ENCODE peak calls at places on chromosomes 5 and 9, in five cellular contexts. F is G401, S is A549, T is T-cell, E is GM12864. M is an unnamed sample.

GRCh38 chr5:141326088-141326854 is 4.0 kb upstream of the PCDHGA1 start:
- DNase-seq in T (peak; percentile 58), F (peak; percentile 85), E (peak; percentile 51), S (no peak), M (peak; percentile 59)

GRCh38 chr5:67510204-67510603 is 313.6 kb upstream of the CD180 start:
- DNase-seq in F (no peak), T (no peak), E (no peak), S (no peak), M (no peak)

GRCh38 chr9:69554945-69555344 is 117.2 kb downstream of the APBA1 start:
- DNase-seq in E (no peak), S (no peak), F (no peak), T (no peak), M (no peak)

GRCh38 chr5:411728-412127 is 31.2 kb upstream of the EXOC3 start:
- DNase-seq in S (no peak), F (no peak), E (no peak), T (no peak), M (no peak)

GRCh38 chr5:53027913-53028312 is 38.8 kb downstream of the ITGA2 start:
- DNase-seq in F (no peak), S (no peak), E (no peak), T (no peak), M (no peak)

GRCh38 chr5:73826761-73827450 is 200.9 kb downstream of the ARHGEF28 start:
- DNase-seq in F (no peak), E (no peak), S (peak; percentile 33), T (no peak), M (no peak)

GRCh38 chr9:98745470-98745869 is 36.7 kb upstream of the GABBR2 start:
- DNase-seq in F (peak; percentile 86), S (no peak), E (no peak), T (no peak), M (no peak)

GRCh38 chr5:108481355-108481931 is 99.5 kb upstream of the FBXL17 start:
- DNase-seq in F (peak; percentile 36), E (peak; percentile 47), S (no peak), T (no peak), M (no peak)

GRCh38 chr5:13643196-13643595 is 301.3 kb downstream of the DNAH5 start:
- DNase-seq in E (no peak), T (no peak), S (no peak), F (no peak), M (no peak)

GRCh38 chr9:114408646-114409045 is 20.9 kb upstream of the AKNA start:
- DNase-seq in E (no peak), F (no peak), S (no peak), T (no peak), M (no peak)

GRCh38 chr5:42828661-42829060 is 17.0 kb upstream of the SELENOP start:
- DNase-seq in E (no peak), T (no peak), S (no peak), F (no peak), M (no peak)

GRCh38 chr9:126860077-126860756 is at the start of gene ZBTB34:
- DNase-seq in E (no peak), T (peak; percentile 57), F (peak; percentile 30), S (peak; percentile 31), M (peak; percentile 73)

GRCh38 chr5:168315416-168315990 is 24.1 kb downstream of the WWC1 start:
- DNase-seq in F (no peak), S (no peak), T (no peak), E (no peak), M (no peak)

GRCh38 chr5:177336112-177336511 is 15.4 kb downstream of the LMAN2 start:
- DNase-seq in T (no peak), E (no peak), F (no peak), S (peak; percentile 62), M (no peak)

GRCh38 chr9:127865645-127866464 is 11.4 kb upstream of the ENG start:
- DNase-seq in S (no peak), E (no peak), T (no peak), F (no peak), M (no peak)

GRCh38 chr9:107953556-107954158 is 464.1 kb upstream of the KLF4 start:
- DNase-seq in F (no peak), T (no peak), E (no peak), S (no peak), M (no peak)

GRCh38 chr9:76215066-76215465 is 179.2 kb downstream of the RFK start:
- DNase-seq in F (no peak), T (no peak), S (no peak), E (no peak), M (no peak)

GRCh38 chr5:134063421-134063820 is 51.1 kb upstream of the TCF7 start:
- DNase-seq in E (no peak), S (no peak), F (peak; percentile 59), T (no peak), M (no peak)

GRCh38 chr9:30978000-30978399 is 1406.4 kb upstream of the ACO1 start:
- DNase-seq in E (no peak), T (no peak), S (no peak), F (no peak), M (no peak)

GRCh38 chr9:121736964-121737462 is 85.6 kb downstream of the DAB2IP start:
- DNase-seq in F (no peak), E (no peak), S (peak; percentile 41), T (no peak), M (no peak)

GRCh38 chr9:89461302-89461701 is 36.6 kb downstream of the SEMA4D start:
- DNase-seq in E (no peak), S (no peak), T (no peak), F (no peak), M (no peak)

GRCh38 chr5:154391788-154392187 is 54.0 kb upstream of the SAP30L start:
- DNase-seq in S (no peak), T (no peak), E (no peak), F (no peak), M (no peak)

GRCh38 chr9:84736076-84736475 is 66.5 kb downstream of the NTRK2 start:
- DNase-seq in S (no peak), T (no peak), E (no peak), F (no peak), M (no peak)

GRCh38 chr9:93663877-93664548 is 87.6 kb downstream of the PHF2 start:
- DNase-seq in F (no peak), T (no peak), E (no peak), S (no peak), M (no peak)

GRCh38 chr5:45533692-45534091 is 162.5 kb downstream of the HCN1 start:
- DNase-seq in T (no peak), E (no peak), F (no peak), S (no peak), M (no peak)

GRCh38 chr5:39024884-39025283 is 49.3 kb downstream of the RICTOR start:
- DNase-seq in S (no peak), E (no peak), T (no peak), F (no peak), M (no peak)

GRCh38 chr9:27124151-27124550 is 15.1 kb downstream of the TEK start:
- DNase-seq in F (no peak), T (no peak), E (no peak), S (no peak), M (no peak)

GRCh38 chr5:173321886-173322285 is 6.3 kb downstream of the STC2 start:
- DNase-seq in S (no peak), F (no peak), E (no peak), T (no peak), M (no peak)

GRCh38 chr9:131117111-131117761 is 8.2 kb upstream of the NUP214 start:
- DNase-seq in F (no peak), T (no peak), E (no peak), S (no peak), M (no peak)

GRCh38 chr5:76325876-76326491 is 77.1 kb upstream of the IQGAP2 start:
- DNase-seq in E (no peak), F (no peak), S (no peak), T (no peak), M (no peak)

M was measured in T-helper 1 cell.